ENCODE peak calls at places on chromosome X, in four cellular contexts. C is hypothalamus, P is bronchial epithelial cell, W is islet precursor cell. E is an unnamed sample.

GRCh38 chrX:18793601-18794089 is 86.2 kb downstream of the PPEF1 start:
- DNase-seq in C (no peak), P (peak), W (peak), E (peak)

GRCh38 chrX:152926279-152926678 is 28.4 kb downstream of the ZNF185 start:
- DNase-seq in C (no peak), P (peak), W (peak), E (peak)

GRCh38 chrX:119410027-119410819 is 11.1 kb downstream of the SLC25A43 start:
- DNase-seq in C (no peak), P (peak), W (peak), E (peak)

GRCh38 chrX:39899876-39900787 is 197.6 kb downstream of the BCOR start:
- DNase-seq in C (no peak), P (peak), W (peak), E (no peak)

GRCh38 chrX:15334561-15334960 is 762 bp downstream of the PIGA start:
- DNase-seq in C (no peak), P (peak), W (no peak), E (no peak)

GRCh38 chrX:30488092-30488491 is 89.5 kb downstream of the TASL start:
- DNase-seq in C (no peak), P (no peak), W (no peak), E (no peak)

GRCh38 chrX:77694491-77694890 is 91.5 kb downstream of the ATRX start:
- DNase-seq in C (no peak), P (no peak), W (no peak), E (no peak)

GRCh38 chrX:19682712-19683331 is 167.5 kb upstream of the MAP3K15 start:
- DNase-seq in C (no peak), P (peak), W (peak), E (peak)

GRCh38 chrX:112642349-112642748 is 37.4 kb downstream of the LHFPL1 start:
- DNase-seq in C (no peak), P (peak), W (peak), E (peak)

GRCh38 chrX:123884809-123885408 is 25.1 kb downstream of the XIAP start:
- DNase-seq in C (no peak), P (peak), W (no peak), E (no peak)

GRCh38 chrX:121110536-121110935 is 63.1 kb downstream of the GLUD2 start:
- DNase-seq in C (no peak), P (no peak), W (no peak), E (no peak)

GRCh38 chrX:129705377-129705925 is 33.3 kb upstream of the XPNPEP2 start:
- DNase-seq in C (no peak), P (no peak), W (no peak), E (peak)

GRCh38 chrX:72245461-72246089 is 6.7 kb upstream of the ERCC6L start:
- DNase-seq in C (peak), P (peak), W (peak), E (peak)

GRCh38 chrX:153477901-153478300 is 7.5 kb upstream of the HAUS7 start:
- DNase-seq in C (no peak), P (no peak), W (no peak), E (no peak)

GRCh38 chrX:128975716-128976115 is 547.6 kb downstream of the SMARCA1 start:
- DNase-seq in C (peak), P (peak), W (peak), E (peak)

GRCh38 chrX:1451676-1452496 is 823 bp downstream of the ASMTL start:
- DNase-seq in C (no peak), P (no peak), W (peak), E (peak)

GRCh38 chrX:44308869-44309268 is 34.6 kb downstream of the EFHC2 start:
- DNase-seq in C (no peak), P (no peak), W (no peak), E (no peak)

GRCh38 chrX:82765806-82766205 is 742.3 kb upstream of the POU3F4 start:
- DNase-seq in C (no peak), P (no peak), W (no peak), E (no peak)

GRCh38 chrX:51148848-51149247 is 183.8 kb upstream of the NUDT10 start:
- DNase-seq in C (no peak), P (peak), W (peak), E (peak)

GRCh38 chrX:50375481-50376267 is 95.0 kb downstream of the DGKK start:
- DNase-seq in C (no peak), P (no peak), W (no peak), E (no peak)

GRCh38 chrX:48473718-48473990 is 2.3 kb upstream of the FTSJ1 start:
- DNase-seq in C (no peak), P (no peak), W (no peak), E (peak)

GRCh38 chrX:123339201-123339905 is 155.3 kb downstream of the GRIA3 start:
- DNase-seq in C (no peak), P (peak), W (no peak), E (no peak)

GRCh38 chrX:281166-281999 is at the start of gene PLCXD1:
- DNase-seq in C (no peak), P (no peak), W (peak), E (peak)

GRCh38 chrX:132480581-132481203 is 8.1 kb downstream of the MBNL3 start:
- DNase-seq in C (no peak), P (peak), W (no peak), E (no peak)

GRCh38 chrX:21638311-21638710 is 19.8 kb downstream of the KLHL34 start:
- DNase-seq in C (no peak), P (peak), W (no peak), E (no peak)

GRCh38 chrX:110944323-110944761 is 148.7 kb upstream of the CHRDL1 start:
- DNase-seq in C (no peak), P (no peak), W (peak), E (peak)

GRCh38 chrX:1589356-1590130 is 1.9 kb upstream of the AKAP17A start:
- DNase-seq in C (no peak), P (no peak), W (peak), E (peak)

GRCh38 chrX:103656623-103657022 is 27.8 kb downstream of the TCEAL1 start:
- DNase-seq in C (no peak), P (peak), W (no peak), E (no peak)

GRCh38 chrX:150575415-150575814 is 7.0 kb downstream of the MTM1 start:
- DNase-seq in C (no peak), P (peak), W (peak), E (no peak)

GRCh38 chrX:16524327-16524726 is 125.6 kb upstream of the S100G start:
- DNase-seq in C (no peak), P (no peak), W (no peak), E (no peak)

GRCh38 chrX:72568406-72569092 is 4.1 kb downstream of the HDAC8 start:
- DNase-seq in C (no peak), P (no peak), W (peak), E (no peak)

GRCh38 chrX:108225456-108225730 is 133.8 kb downstream of the ATG4A start:
- DNase-seq in C (no peak), P (peak), W (no peak), E (peak)

GRCh38 chrX:69262036-69262905 is 97.0 kb upstream of the PJA1 start:
- DNase-seq in C (no peak), P (no peak), W (no peak), E (no peak)

GRCh38 chrX:153828723-153829548 is 1.4 kb downstream of the PDZD4 start:
- DNase-seq in C (no peak), P (no peak), W (peak), E (peak)

GRCh38 chrX:103175944-103176753 is 38.8 kb upstream of the BEX4 start:
- DNase-seq in C (peak), P (peak), W (peak), E (peak)